ENCODE peak calls at places on chromosomes 6 and 20, in four cellular contexts. One of them, this sample, is unnamed.

GRCh38 chr20:13119583-13119982 is 101.5 kb upstream of the ISM1 start:
- DNase-seq in astrocyte of the spinal cord: peak
- DNase-seq in BE2C: peak
- DNase-seq in activated B cell treated with CpG ODN at 0.5 μM for 24 hours: no peak
- DNase-seq in this sample: peak

GRCh38 chr6:113763311-113763766 is 93.8 kb upstream of the MARCKS start:
- DNase-seq in astrocyte of the spinal cord: no peak
- DNase-seq in BE2C: no peak
- DNase-seq in activated B cell treated with CpG ODN at 0.5 μM for 24 hours: no peak
- DNase-seq in this sample: no peak

GRCh38 chr20:32333988-32334885 is 23.9 kb upstream of the ASXL1 start:
- DNase-seq in astrocyte of the spinal cord: no peak
- DNase-seq in BE2C: no peak
- DNase-seq in activated B cell treated with CpG ODN at 0.5 μM for 24 hours: no peak
- DNase-seq in this sample: no peak

GRCh38 chr6:47238456-47238995 is 71.2 kb downstream of the TNFRSF21 start:
- DNase-seq in astrocyte of the spinal cord: no peak
- DNase-seq in BE2C: peak
- DNase-seq in activated B cell treated with CpG ODN at 0.5 μM for 24 hours: no peak
- DNase-seq in this sample: no peak

GRCh38 chr6:119147101-119148053 is 68.9 kb upstream of the FAM184A start:
- DNase-seq in astrocyte of the spinal cord: peak
- DNase-seq in BE2C: peak
- DNase-seq in activated B cell treated with CpG ODN at 0.5 μM for 24 hours: no peak
- DNase-seq in this sample: no peak

GRCh38 chr20:57089701-57090144 is 176.7 kb downstream of the BMP7 start:
- DNase-seq in astrocyte of the spinal cord: peak
- DNase-seq in BE2C: peak
- DNase-seq in activated B cell treated with CpG ODN at 0.5 μM for 24 hours: peak
- DNase-seq in this sample: peak

GRCh38 chr6:160028487-160029275 is 59.8 kb downstream of the IGF2R start:
- DNase-seq in astrocyte of the spinal cord: no peak
- DNase-seq in BE2C: no peak
- DNase-seq in activated B cell treated with CpG ODN at 0.5 μM for 24 hours: no peak
- DNase-seq in this sample: no peak

GRCh38 chr6:113181164-113181563 is 676.0 kb upstream of the MARCKS start:
- DNase-seq in astrocyte of the spinal cord: no peak
- DNase-seq in BE2C: no peak
- DNase-seq in activated B cell treated with CpG ODN at 0.5 μM for 24 hours: no peak
- DNase-seq in this sample: no peak

DNA sequence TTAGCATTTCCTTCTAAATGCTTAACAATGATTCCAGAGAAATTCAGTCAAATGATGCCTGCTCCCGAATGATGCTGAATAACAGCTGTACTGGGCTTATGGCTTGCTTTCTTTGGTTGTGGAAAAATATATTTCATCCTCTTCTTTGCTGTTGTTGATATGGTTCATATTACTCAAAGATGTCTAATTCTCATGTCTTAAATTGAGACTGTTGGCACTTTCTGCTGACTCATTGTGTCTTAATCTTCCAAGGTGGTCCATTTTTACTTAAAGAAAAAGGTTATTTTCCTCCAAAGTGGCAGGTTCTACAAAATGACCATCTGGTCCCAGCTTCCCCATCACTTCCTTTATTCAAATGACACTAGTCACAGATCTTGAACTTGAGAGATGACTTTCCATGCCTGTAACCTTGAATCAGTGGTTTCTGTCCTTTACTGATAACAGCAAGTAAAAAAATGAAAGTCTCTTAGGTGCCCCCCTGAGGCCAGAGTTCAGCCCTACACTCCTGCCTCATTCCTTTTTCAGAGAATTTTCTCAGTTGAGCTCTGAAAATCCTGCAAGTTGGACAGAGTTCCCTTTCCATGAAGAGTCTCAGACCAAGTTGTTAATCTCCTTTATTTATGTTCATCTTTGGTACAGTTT is 6.9 kb downstream of the SNAP25 start:
- DNase-seq in astrocyte of the spinal cord: no peak
- DNase-seq in BE2C: peak
- DNase-seq in activated B cell treated with CpG ODN at 0.5 μM for 24 hours: no peak
- DNase-seq in this sample: peak
- TF ChIP-seq CTCF in astrocyte of the spinal cord: peak
- TF ChIP-seq CTCF in BE2C: peak
- TF ChIP-seq CTCF in activated B cell treated with CpG ODN at 0.5 μM for 24 hours: no peak
- TF ChIP-seq CTCF in this sample: peak

DNA sequence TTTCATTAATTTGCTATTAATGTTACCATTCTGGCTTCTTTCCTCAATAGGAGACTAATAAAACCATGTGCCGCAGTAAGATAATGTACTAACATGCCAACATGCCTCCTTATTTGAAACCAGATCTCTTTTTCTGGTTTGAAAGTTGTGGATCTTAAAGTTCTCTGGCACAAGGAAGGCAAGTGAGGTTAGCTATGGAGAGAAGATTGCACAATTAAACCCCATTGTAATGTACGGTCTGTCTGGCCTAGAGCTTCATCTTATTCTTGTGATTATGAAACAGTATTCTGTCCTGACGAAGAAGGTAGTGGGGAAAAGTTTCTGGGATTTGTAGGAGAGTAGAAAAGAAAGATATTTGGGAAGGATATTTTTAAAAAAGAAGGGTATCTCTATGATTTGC is 68.4 kb downstream of the EYA4 start:
- DNase-seq in astrocyte of the spinal cord: no peak
- DNase-seq in BE2C: no peak
- DNase-seq in activated B cell treated with CpG ODN at 0.5 μM for 24 hours: no peak
- DNase-seq in this sample: no peak
- TF ChIP-seq CTCF in astrocyte of the spinal cord: no peak
- TF ChIP-seq CTCF in BE2C: no peak
- TF ChIP-seq CTCF in activated B cell treated with CpG ODN at 0.5 μM for 24 hours: no peak
- TF ChIP-seq CTCF in this sample: no peak

DNA sequence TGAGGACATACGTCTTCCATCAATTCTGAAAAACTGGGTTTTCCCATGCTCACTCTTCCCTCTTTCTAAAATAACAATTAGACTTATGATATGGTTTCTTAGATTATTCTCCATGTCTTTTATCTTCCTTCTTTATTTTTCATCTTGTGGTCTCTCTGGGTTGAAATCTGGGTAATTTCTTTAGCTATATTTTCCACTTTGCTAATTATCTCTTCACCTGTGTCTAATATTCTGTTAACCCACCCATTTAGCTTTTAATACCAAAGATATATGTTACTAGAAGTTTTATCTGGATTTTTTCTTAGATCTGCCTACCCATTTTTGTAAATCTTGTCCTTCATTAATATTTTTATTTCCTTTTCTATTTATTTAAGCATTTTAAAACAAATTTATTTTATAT is 121.8 kb downstream of the TENT5A start:
- DNase-seq in astrocyte of the spinal cord: no peak
- DNase-seq in BE2C: no peak
- DNase-seq in activated B cell treated with CpG ODN at 0.5 μM for 24 hours: no peak
- DNase-seq in this sample: no peak
- TF ChIP-seq CTCF in astrocyte of the spinal cord: no peak
- TF ChIP-seq CTCF in BE2C: no peak
- TF ChIP-seq CTCF in activated B cell treated with CpG ODN at 0.5 μM for 24 hours: no peak
- TF ChIP-seq CTCF in this sample: no peak

GRCh38 chr6:53310751-53311585 is 37.8 kb downstream of the ELOVL5 start:
- DNase-seq in astrocyte of the spinal cord: no peak
- DNase-seq in BE2C: no peak
- DNase-seq in activated B cell treated with CpG ODN at 0.5 μM for 24 hours: no peak
- DNase-seq in this sample: no peak

GRCh38 chr6:53309059-53309896 is 39.5 kb downstream of the ELOVL5 start:
- DNase-seq in astrocyte of the spinal cord: no peak
- DNase-seq in BE2C: peak
- DNase-seq in activated B cell treated with CpG ODN at 0.5 μM for 24 hours: no peak
- DNase-seq in this sample: no peak

GRCh38 chr6:53312355-53312754 is 36.4 kb downstream of the ELOVL5 start:
- DNase-seq in astrocyte of the spinal cord: no peak
- DNase-seq in BE2C: no peak
- DNase-seq in activated B cell treated with CpG ODN at 0.5 μM for 24 hours: no peak
- DNase-seq in this sample: no peak

GRCh38 chr6:53309897-53310291 is 38.9 kb downstream of the ELOVL5 start:
- DNase-seq in astrocyte of the spinal cord: no peak
- DNase-seq in BE2C: no peak
- DNase-seq in activated B cell treated with CpG ODN at 0.5 μM for 24 hours: no peak
- DNase-seq in this sample: no peak

DNA sequence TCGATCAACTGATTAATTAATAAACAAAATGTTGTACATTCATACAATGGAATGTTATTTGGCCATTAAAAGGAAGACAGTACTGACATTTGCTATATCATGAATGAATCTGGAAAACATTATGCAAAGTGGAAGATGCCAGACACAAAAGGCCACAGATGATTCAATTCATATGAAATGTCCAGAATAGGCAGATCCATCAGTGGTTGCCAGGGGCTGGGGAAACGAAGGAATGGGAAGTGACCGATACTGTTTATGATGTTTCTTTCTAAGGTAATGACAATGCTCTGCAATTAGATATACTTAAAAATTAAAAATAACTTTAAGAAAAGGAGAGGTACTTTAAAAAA is 37.2 kb downstream of the ELOVL5 start:
- DNase-seq in astrocyte of the spinal cord: no peak
- DNase-seq in BE2C: no peak
- DNase-seq in activated B cell treated with CpG ODN at 0.5 μM for 24 hours: no peak
- DNase-seq in this sample: no peak
- TF ChIP-seq CTCF in astrocyte of the spinal cord: no peak
- TF ChIP-seq CTCF in BE2C: no peak
- TF ChIP-seq CTCF in activated B cell treated with CpG ODN at 0.5 μM for 24 hours: no peak
- TF ChIP-seq CTCF in this sample: no peak

GRCh38 chr6:81214414-81215091 is 537.9 kb downstream of the TENT5A start:
- DNase-seq in astrocyte of the spinal cord: no peak
- DNase-seq in BE2C: no peak
- DNase-seq in activated B cell treated with CpG ODN at 0.5 μM for 24 hours: no peak
- DNase-seq in this sample: no peak

GRCh38 chr6:81216668-81217067 is 535.8 kb downstream of the TENT5A start:
- DNase-seq in astrocyte of the spinal cord: no peak
- DNase-seq in BE2C: peak
- DNase-seq in activated B cell treated with CpG ODN at 0.5 μM for 24 hours: no peak
- DNase-seq in this sample: no peak

DNA sequence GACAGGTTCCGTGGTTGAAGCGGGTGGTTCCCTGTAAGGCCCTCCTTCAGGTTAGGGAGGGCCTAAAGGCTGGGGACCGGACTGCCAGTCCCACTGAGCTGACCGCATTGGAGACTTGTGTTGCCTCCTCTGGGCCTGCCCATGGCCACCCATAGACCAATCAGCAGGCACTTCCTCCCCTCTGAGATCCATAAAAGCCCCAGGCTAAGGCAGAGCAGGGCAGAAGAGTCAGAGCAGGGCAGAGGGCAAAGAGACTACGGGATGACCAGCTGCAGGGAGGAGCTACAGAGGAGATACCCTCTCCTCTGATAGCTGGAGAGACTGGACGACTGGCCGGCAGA is 537.4 kb downstream of the TENT5A start:
- DNase-seq in astrocyte of the spinal cord: no peak
- DNase-seq in BE2C: no peak
- DNase-seq in activated B cell treated with CpG ODN at 0.5 μM for 24 hours: no peak
- DNase-seq in this sample: no peak
- TF ChIP-seq CTCF in astrocyte of the spinal cord: no peak
- TF ChIP-seq CTCF in BE2C: no peak
- TF ChIP-seq CTCF in activated B cell treated with CpG ODN at 0.5 μM for 24 hours: no peak
- TF ChIP-seq CTCF in this sample: no peak

DNA sequence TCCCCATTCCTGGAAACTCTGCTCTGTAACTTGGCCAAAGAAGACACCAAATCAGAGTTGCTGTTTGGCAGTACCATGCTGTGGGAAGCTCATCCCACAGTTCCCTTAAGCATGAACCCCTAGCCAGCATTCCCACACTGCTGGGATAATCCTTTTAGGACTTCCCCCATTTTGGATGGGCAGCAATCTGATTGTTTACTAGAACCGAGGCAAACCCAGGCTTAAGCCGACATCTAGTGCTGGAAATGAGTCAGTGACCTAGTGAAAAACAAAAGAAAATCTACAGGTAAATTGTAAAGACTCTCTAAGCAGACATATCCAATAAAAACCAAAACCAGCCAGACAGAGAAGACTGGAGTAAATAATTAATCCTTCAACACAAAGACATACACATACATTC is 5.2 kb downstream of the DNAH8 start:
- DNase-seq in astrocyte of the spinal cord: no peak
- DNase-seq in BE2C: no peak
- DNase-seq in activated B cell treated with CpG ODN at 0.5 μM for 24 hours: no peak
- DNase-seq in this sample: no peak
- TF ChIP-seq CTCF in astrocyte of the spinal cord: no peak
- TF ChIP-seq CTCF in BE2C: peak
- TF ChIP-seq CTCF in activated B cell treated with CpG ODN at 0.5 μM for 24 hours: no peak
- TF ChIP-seq CTCF in this sample: no peak

GRCh38 chr6:93036835-93037234 is 382.5 kb downstream of the EPHA7 start:
- DNase-seq in astrocyte of the spinal cord: peak
- DNase-seq in BE2C: no peak
- DNase-seq in activated B cell treated with CpG ODN at 0.5 μM for 24 hours: no peak
- DNase-seq in this sample: no peak
- TF ChIP-seq CTCF in astrocyte of the spinal cord: peak
- TF ChIP-seq CTCF in BE2C: peak
- TF ChIP-seq CTCF in activated B cell treated with CpG ODN at 0.5 μM for 24 hours: no peak
- TF ChIP-seq CTCF in this sample: peak

GRCh38 chr20:51378171-51378928 is 164.2 kb downstream of the NFATC2 start:
- DNase-seq in astrocyte of the spinal cord: no peak
- DNase-seq in BE2C: no peak
- DNase-seq in activated B cell treated with CpG ODN at 0.5 μM for 24 hours: no peak
- DNase-seq in this sample: peak
- TF ChIP-seq CTCF in astrocyte of the spinal cord: peak
- TF ChIP-seq CTCF in BE2C: no peak
- TF ChIP-seq CTCF in activated B cell treated with CpG ODN at 0.5 μM for 24 hours: no peak
- TF ChIP-seq CTCF in this sample: no peak

GRCh38 chr20:889110-889509 is 27.0 kb downstream of the ANGPT4 start:
- DNase-seq in astrocyte of the spinal cord: no peak
- DNase-seq in BE2C: no peak
- DNase-seq in activated B cell treated with CpG ODN at 0.5 μM for 24 hours: no peak
- DNase-seq in this sample: no peak

GRCh38 chr20:887137-887536 is 29.0 kb downstream of the ANGPT4 start:
- DNase-seq in astrocyte of the spinal cord: no peak
- DNase-seq in BE2C: no peak
- DNase-seq in activated B cell treated with CpG ODN at 0.5 μM for 24 hours: no peak
- DNase-seq in this sample: no peak

GRCh38 chr20:888057-888456 is 28.1 kb downstream of the ANGPT4 start:
- DNase-seq in astrocyte of the spinal cord: no peak
- DNase-seq in BE2C: no peak
- DNase-seq in activated B cell treated with CpG ODN at 0.5 μM for 24 hours: no peak
- DNase-seq in this sample: no peak

GRCh38 chr20:881051-881820 is 34.9 kb downstream of the ANGPT4 start:
- DNase-seq in astrocyte of the spinal cord: peak
- DNase-seq in BE2C: no peak
- DNase-seq in activated B cell treated with CpG ODN at 0.5 μM for 24 hours: no peak
- DNase-seq in this sample: no peak

GRCh38 chr20:884983-885952 is 30.9 kb downstream of the ANGPT4 start:
- DNase-seq in astrocyte of the spinal cord: peak
- DNase-seq in BE2C: peak
- DNase-seq in activated B cell treated with CpG ODN at 0.5 μM for 24 hours: no peak
- DNase-seq in this sample: peak
- TF ChIP-seq CTCF in astrocyte of the spinal cord: peak
- TF ChIP-seq CTCF in BE2C: no peak
- TF ChIP-seq CTCF in activated B cell treated with CpG ODN at 0.5 μM for 24 hours: no peak
- TF ChIP-seq CTCF in this sample: no peak